ENCODE peak calls at places on chromosome X, in six cellular contexts. One of them, this sample, is unnamed.

GRCh38 chrX:148872153-148872540 is 371.7 kb downstream of the AFF2 start:
- DNase-seq in astrocyte: no peak
- DNase-seq in OCI-LY7: no peak
- DNase-seq in hepatocyte: no peak
- DNase-seq in GM23248: peak
- DNase-seq in neuronal stem cell: no peak
- DNase-seq in this sample: no peak

GRCh38 chrX:150582338-150582948 is 14.0 kb downstream of the MTM1 start:
- DNase-seq in astrocyte: no peak
- DNase-seq in OCI-LY7: no peak
- DNase-seq in hepatocyte: no peak
- DNase-seq in GM23248: peak
- DNase-seq in neuronal stem cell: no peak
- DNase-seq in this sample: no peak

GRCh38 chrX:24513416-24513815 is 48.3 kb downstream of the PDK3 start:
- DNase-seq in astrocyte: no peak
- DNase-seq in OCI-LY7: no peak
- DNase-seq in hepatocyte: no peak
- DNase-seq in GM23248: no peak
- DNase-seq in neuronal stem cell: no peak
- DNase-seq in this sample: no peak

GRCh38 chrX:14356401-14356800 is 172.9 kb upstream of the GLRA2 start:
- DNase-seq in astrocyte: no peak
- DNase-seq in OCI-LY7: no peak
- DNase-seq in hepatocyte: no peak
- DNase-seq in GM23248: peak
- DNase-seq in neuronal stem cell: no peak
- DNase-seq in this sample: no peak

GRCh38 chrX:22666441-22666840 is 333.3 kb upstream of the DDX53 start:
- DNase-seq in astrocyte: no peak
- DNase-seq in OCI-LY7: peak
- DNase-seq in hepatocyte: peak
- DNase-seq in GM23248: peak
- DNase-seq in neuronal stem cell: no peak
- DNase-seq in this sample: peak

GRCh38 chrX:118652717-118653116 is 74.7 kb upstream of the IL13RA1 start:
- DNase-seq in astrocyte: no peak
- DNase-seq in OCI-LY7: no peak
- DNase-seq in hepatocyte: no peak
- DNase-seq in GM23248: peak
- DNase-seq in neuronal stem cell: no peak
- DNase-seq in this sample: no peak

GRCh38 chrX:49915352-49916222 is 6.8 kb upstream of the CLCN5 start:
- DNase-seq in astrocyte: peak
- DNase-seq in OCI-LY7: peak
- DNase-seq in hepatocyte: peak
- DNase-seq in GM23248: peak
- DNase-seq in neuronal stem cell: peak
- DNase-seq in this sample: peak

GRCh38 chrX:44432641-44433040 is 89.2 kb upstream of the EFHC2 start:
- DNase-seq in astrocyte: no peak
- DNase-seq in OCI-LY7: peak
- DNase-seq in hepatocyte: no peak
- DNase-seq in GM23248: peak
- DNase-seq in neuronal stem cell: peak
- DNase-seq in this sample: no peak

GRCh38 chrX:103356023-103356798 is at the start of gene TCEAL9:
- DNase-seq in astrocyte: peak
- DNase-seq in OCI-LY7: peak
- DNase-seq in hepatocyte: peak
- DNase-seq in GM23248: peak
- DNase-seq in neuronal stem cell: no peak
- DNase-seq in this sample: peak

GRCh38 chrX:129831486-129831885 is 12.2 kb downstream of the ZDHHC9 start:
- DNase-seq in astrocyte: no peak
- DNase-seq in OCI-LY7: no peak
- DNase-seq in hepatocyte: no peak
- DNase-seq in GM23248: peak
- DNase-seq in neuronal stem cell: no peak
- DNase-seq in this sample: peak

GRCh38 chrX:129824620-129825019 is 19.1 kb downstream of the ZDHHC9 start:
- DNase-seq in astrocyte: no peak
- DNase-seq in OCI-LY7: no peak
- DNase-seq in hepatocyte: no peak
- DNase-seq in GM23248: no peak
- DNase-seq in neuronal stem cell: no peak
- DNase-seq in this sample: no peak

GRCh38 chrX:129823115-129823514 is 20.6 kb downstream of the ZDHHC9 start:
- DNase-seq in astrocyte: no peak
- DNase-seq in OCI-LY7: peak
- DNase-seq in hepatocyte: peak
- DNase-seq in GM23248: peak
- DNase-seq in neuronal stem cell: no peak
- DNase-seq in this sample: peak

GRCh38 chrX:129823523-129823922 is 20.2 kb downstream of the ZDHHC9 start:
- DNase-seq in astrocyte: no peak
- DNase-seq in OCI-LY7: no peak
- DNase-seq in hepatocyte: no peak
- DNase-seq in GM23248: no peak
- DNase-seq in neuronal stem cell: no peak
- DNase-seq in this sample: no peak

DNA sequence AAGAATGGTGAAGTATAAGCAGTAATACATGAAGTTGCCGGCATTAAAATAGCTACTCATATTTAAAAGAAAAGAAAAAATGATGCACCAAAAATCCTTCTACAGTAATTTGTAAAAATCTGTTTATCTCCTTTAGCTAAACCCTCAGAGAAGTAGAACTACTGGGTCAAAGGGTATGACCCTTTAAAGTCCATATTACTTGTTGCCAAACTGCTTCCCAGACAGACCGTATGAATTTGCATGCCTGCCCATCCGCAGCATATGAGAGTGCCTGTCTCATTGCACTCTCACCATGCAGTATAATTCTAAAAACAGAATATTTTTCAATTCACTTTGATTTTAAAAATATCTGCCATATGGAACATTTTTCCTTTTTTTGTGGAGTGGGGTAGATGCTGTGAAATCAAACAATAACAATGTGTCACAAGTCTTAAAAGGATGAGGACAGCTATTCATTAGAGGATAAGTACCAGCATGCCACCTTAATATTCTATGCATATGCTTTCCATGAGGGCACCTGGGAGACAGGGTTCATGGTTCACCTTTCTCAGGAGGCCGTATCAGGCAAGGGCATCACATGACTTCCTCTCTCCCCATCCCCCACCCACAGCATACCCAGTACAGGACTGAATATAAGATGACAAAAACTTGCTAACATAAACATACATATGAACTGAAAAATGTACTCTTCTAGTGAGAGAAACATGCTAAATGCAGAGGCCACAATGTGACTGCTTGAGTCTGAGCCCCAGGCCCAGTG is 17.8 kb downstream of the ZDHHC9 start:
- DNase-seq in astrocyte: no peak
- DNase-seq in OCI-LY7: peak
- DNase-seq in hepatocyte: peak
- DNase-seq in GM23248: no peak
- DNase-seq in neuronal stem cell: no peak
- DNase-seq in this sample: no peak
- H2AFZ ChIP-seq in astrocyte: no peak
- H2AFZ ChIP-seq in OCI-LY7: no peak
- H2AFZ ChIP-seq in hepatocyte: no peak
- H2AFZ ChIP-seq in GM23248: no peak
- H2AFZ ChIP-seq in neuronal stem cell: no peak
- H2AFZ ChIP-seq in this sample: no peak

GRCh38 chrX:41240504-41240903 is 93.5 kb upstream of the DDX3X start:
- DNase-seq in astrocyte: no peak
- DNase-seq in OCI-LY7: no peak
- DNase-seq in hepatocyte: no peak
- DNase-seq in GM23248: no peak
- DNase-seq in neuronal stem cell: no peak
- DNase-seq in this sample: no peak

GRCh38 chrX:41241962-41242361 is 92.0 kb upstream of the DDX3X start:
- DNase-seq in astrocyte: no peak
- DNase-seq in OCI-LY7: no peak
- DNase-seq in hepatocyte: no peak
- DNase-seq in GM23248: no peak
- DNase-seq in neuronal stem cell: no peak
- DNase-seq in this sample: no peak

GRCh38 chrX:41234962-41235361 is 99.0 kb upstream of the DDX3X start:
- DNase-seq in astrocyte: no peak
- DNase-seq in OCI-LY7: no peak
- DNase-seq in hepatocyte: no peak
- DNase-seq in GM23248: no peak
- DNase-seq in neuronal stem cell: no peak
- DNase-seq in this sample: no peak

GRCh38 chrX:41236629-41237028 is 97.3 kb upstream of the DDX3X start:
- DNase-seq in astrocyte: no peak
- DNase-seq in OCI-LY7: peak
- DNase-seq in hepatocyte: no peak
- DNase-seq in GM23248: no peak
- DNase-seq in neuronal stem cell: no peak
- DNase-seq in this sample: no peak

GRCh38 chrX:41238543-41238942 is 95.4 kb upstream of the DDX3X start:
- DNase-seq in astrocyte: peak
- DNase-seq in OCI-LY7: no peak
- DNase-seq in hepatocyte: no peak
- DNase-seq in GM23248: peak
- DNase-seq in neuronal stem cell: no peak
- DNase-seq in this sample: no peak
- H3K27ac ChIP-seq in astrocyte: peak
- H3K27ac ChIP-seq in OCI-LY7: no peak
- H3K27ac ChIP-seq in hepatocyte: no peak
- H3K27ac ChIP-seq in GM23248: no peak
- H3K27ac ChIP-seq in neuronal stem cell: no peak
- H3K27ac ChIP-seq in this sample: no peak

GRCh38 chrX:38081926-38082708 is 75.8 kb downstream of the SYTL5 start:
- DNase-seq in astrocyte: no peak
- DNase-seq in OCI-LY7: no peak
- DNase-seq in hepatocyte: no peak
- DNase-seq in GM23248: no peak
- DNase-seq in neuronal stem cell: no peak
- DNase-seq in this sample: no peak
- H2AFZ ChIP-seq in astrocyte: no peak
- H2AFZ ChIP-seq in OCI-LY7: no peak
- H2AFZ ChIP-seq in hepatocyte: no peak
- H2AFZ ChIP-seq in GM23248: no peak
- H2AFZ ChIP-seq in neuronal stem cell: no peak
- H2AFZ ChIP-seq in this sample: no peak

GRCh38 chrX:154698630-154699248 is 45.4 kb upstream of the CTAG2 start:
- DNase-seq in astrocyte: no peak
- DNase-seq in OCI-LY7: no peak
- DNase-seq in hepatocyte: no peak
- DNase-seq in GM23248: no peak
- DNase-seq in neuronal stem cell: no peak
- DNase-seq in this sample: no peak

GRCh38 chrX:154696328-154697045 is 43.1 kb upstream of the CTAG2 start:
- DNase-seq in astrocyte: peak
- DNase-seq in OCI-LY7: no peak
- DNase-seq in hepatocyte: no peak
- DNase-seq in GM23248: peak
- DNase-seq in neuronal stem cell: no peak
- DNase-seq in this sample: no peak

GRCh38 chrX:154693394-154693793 is 40.0 kb upstream of the CTAG2 start:
- DNase-seq in astrocyte: no peak
- DNase-seq in OCI-LY7: no peak
- DNase-seq in hepatocyte: no peak
- DNase-seq in GM23248: no peak
- DNase-seq in neuronal stem cell: no peak
- DNase-seq in this sample: no peak

DNA sequence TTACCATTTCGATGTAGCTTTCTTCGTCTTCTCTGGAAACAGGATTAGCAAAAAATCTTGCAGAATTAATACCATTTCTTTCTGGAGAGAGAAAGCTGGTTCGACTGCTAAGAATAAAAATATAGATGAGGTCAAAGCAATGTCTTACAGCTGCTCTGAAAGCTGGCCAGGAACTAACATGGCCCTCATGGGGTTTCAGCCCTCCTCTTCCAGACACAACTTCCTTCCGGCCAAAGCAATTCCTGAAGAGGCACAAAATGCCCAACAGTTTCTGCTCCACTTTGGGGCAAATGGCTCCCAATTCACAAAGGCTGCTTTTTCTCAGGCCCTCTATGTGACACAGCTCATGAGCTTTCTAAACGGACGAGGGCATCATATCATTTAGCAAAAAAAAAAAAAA is 42.5 kb upstream of the CTAG2 start:
- DNase-seq in astrocyte: no peak
- DNase-seq in OCI-LY7: no peak
- DNase-seq in hepatocyte: no peak
- DNase-seq in GM23248: peak
- DNase-seq in neuronal stem cell: no peak
- DNase-seq in this sample: no peak
- H3K27ac ChIP-seq in astrocyte: no peak
- H3K27ac ChIP-seq in OCI-LY7: no peak
- H3K27ac ChIP-seq in hepatocyte: no peak
- H3K27ac ChIP-seq in GM23248: peak
- H3K27ac ChIP-seq in neuronal stem cell: no peak
- H3K27ac ChIP-seq in this sample: no peak

GRCh38 chrX:2183193-2183725 is 317.5 kb downstream of the DHRSX start:
- DNase-seq in astrocyte: no peak
- DNase-seq in OCI-LY7: no peak
- DNase-seq in hepatocyte: no peak
- DNase-seq in GM23248: no peak
- DNase-seq in neuronal stem cell: no peak
- DNase-seq in this sample: peak
- H2AFZ ChIP-seq in astrocyte: no peak
- H2AFZ ChIP-seq in OCI-LY7: no peak
- H2AFZ ChIP-seq in hepatocyte: no peak
- H2AFZ ChIP-seq in GM23248: no peak
- H2AFZ ChIP-seq in neuronal stem cell: no peak
- H2AFZ ChIP-seq in this sample: no peak

DNA sequence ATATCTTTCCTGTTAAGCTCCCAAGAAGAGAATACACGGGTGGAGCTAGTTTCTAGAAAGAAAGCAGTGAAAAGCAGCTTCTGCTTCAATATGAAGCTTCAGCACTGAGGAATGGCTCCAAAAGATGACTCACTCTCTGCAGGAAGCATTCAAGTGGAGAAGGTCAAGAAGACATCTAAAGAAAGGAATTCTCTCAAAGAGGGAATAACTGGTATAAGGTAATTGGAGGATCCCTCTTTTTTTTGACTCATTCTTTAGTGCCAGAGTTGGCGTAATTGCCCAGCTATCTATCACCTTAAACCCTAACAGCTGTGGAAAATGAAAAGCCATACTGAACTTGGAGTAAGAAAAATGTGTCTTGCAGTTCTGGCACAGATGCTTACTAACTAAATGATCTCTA is 3.5 kb downstream of the EDA2R start:
- DNase-seq in astrocyte: peak
- DNase-seq in OCI-LY7: no peak
- DNase-seq in hepatocyte: peak
- DNase-seq in GM23248: peak
- DNase-seq in neuronal stem cell: no peak
- DNase-seq in this sample: no peak
- H3K27ac ChIP-seq in astrocyte: peak
- H3K27ac ChIP-seq in OCI-LY7: no peak
- H3K27ac ChIP-seq in hepatocyte: no peak
- H3K27ac ChIP-seq in GM23248: peak
- H3K27ac ChIP-seq in neuronal stem cell: no peak
- H3K27ac ChIP-seq in this sample: no peak